ENCODE peak calls at places on chromosomes 7 and 10, in nine cellular contexts. W is adrenal gland, R is upper lobe of right lung, L is ovary, M is heart left ventricle, J is left ventricle myocardium inferior, T is bronchial epithelial cell, I is fibroblast of lung, S is PC-9. V is an unnamed sample.

GRCh38 chr10:54940418-54940817 is 139.4 kb upstream of the PCDH15 start:
- DNase-seq in W (no peak), R (no peak), L (no peak), M (no peak), J (no peak), T (no peak), I (peak; percentile 1), S (no peak), V (no peak)

GRCh38 chr7:90599892-90600555 is 3.9 kb downstream of the CDK14 start:
- DNase-seq in W (no peak), R (no peak), L (no peak), M (no peak), J (no peak), T (peak; percentile 42), I (peak; percentile 82), S (no peak), V (no peak)

GRCh38 chr10:122302315-122302714 is 31.2 kb downstream of the BTBD16 start:
- DNase-seq in W (no peak), R (no peak), L (no peak), M (no peak), J (no peak), T (no peak), I (no peak), S (no peak), V (no peak)

GRCh38 chr10:58704226-58705200 is 191.8 kb downstream of the BICC1 start:
- DNase-seq in W (no peak), R (no peak), L (no peak), M (no peak), J (no peak), T (peak; percentile 37), I (peak; percentile 34), S (no peak), V (no peak)

GRCh38 chr7:35823440-35823839 is 22.6 kb downstream of the SEPTIN7 start:
- DNase-seq in W (no peak), R (no peak), L (no peak), M (no peak), J (no peak), T (peak; percentile 60), I (no peak), S (no peak), V (no peak)

GRCh38 chr7:75795831-75796285 is 17.7 kb downstream of the CCL24 start:
- DNase-seq in W (peak; percentile 85), R (no peak), L (peak; percentile 75), M (peak; percentile 64), J (peak; percentile 63), T (no peak), I (peak; percentile 25), S (no peak), V (peak; percentile 18)

GRCh38 chr7:143979359-143979758 is 20.8 kb upstream of the OR6B1 start:
- DNase-seq in W (no peak), R (no peak), L (no peak), M (no peak), J (no peak), T (peak; percentile 63), I (peak; percentile 51), S (no peak), V (no peak)

GRCh38 chr7:234712-235553 is 42.6 kb downstream of the FAM20C start:
- DNase-seq in W (no peak), R (peak; percentile 87), L (peak; percentile 50), M (peak; percentile 61), J (peak; percentile 63), T (peak; percentile 27), I (peak; percentile 71), S (peak; percentile 90), V (peak; percentile 78)

GRCh38 chr10:24307696-24308476 is 98.9 kb downstream of the KIAA1217 start:
- DNase-seq in W (no peak), R (no peak), L (no peak), M (peak; percentile 40), J (peak; percentile 35), T (no peak), I (no peak), S (no peak), V (peak; percentile 70)

GRCh38 chr10:132010484-132010883 is 28.8 kb upstream of the BNIP3 start:
- DNase-seq in W (no peak), R (no peak), L (no peak), M (no peak), J (no peak), T (no peak), I (no peak), S (no peak), V (no peak)

GRCh38 chr7:27961255-27961654 is 219.3 kb downstream of the JAZF1 start:
- DNase-seq in W (no peak), R (no peak), L (no peak), M (no peak), J (no peak), T (peak; percentile 56), I (no peak), S (peak; percentile 60), V (no peak)

GRCh38 chr10:70649526-70649925 is 22.8 kb upstream of the ADAMTS14 start:
- DNase-seq in W (no peak), R (no peak), L (no peak), M (no peak), J (no peak), T (peak; percentile 96), I (peak; percentile 60), S (peak; percentile 55), V (no peak)

GRCh38 chr10:123583639-123584418 is 82.3 kb upstream of the GPR26 start:
- DNase-seq in W (peak; percentile 91), R (peak; percentile 90), L (peak; percentile 75), M (peak; percentile 79), J (peak; percentile 66), T (peak; percentile 50), I (peak; percentile 48), S (peak; percentile 36), V (peak; percentile 94)

GRCh38 chr10:17351506-17351905 is 102.9 kb downstream of the ST8SIA6 start:
- DNase-seq in W (no peak), R (no peak), L (no peak), M (no peak), J (no peak), T (no peak), I (no peak), S (no peak), V (no peak)

GRCh38 chr7:35596061-35596460 is 98.9 kb downstream of the HERPUD2 start:
- DNase-seq in W (no peak), R (no peak), L (no peak), M (peak; percentile 40), J (no peak), T (peak; percentile 20), I (peak; percentile 61), S (no peak), V (no peak)

GRCh38 chr7:155741805-155742204 is 70.5 kb downstream of the SHH start:
- DNase-seq in W (no peak), R (no peak), L (no peak), M (no peak), J (no peak), T (no peak), I (no peak), S (no peak), V (no peak)

GRCh38 chr10:5559642-5560141 is 34.9 kb downstream of the CALML3 start:
- DNase-seq in W (no peak), R (no peak), L (no peak), M (no peak), J (no peak), T (no peak), I (peak; percentile 63), S (no peak), V (no peak)

GRCh38 chr10:29323387-29323786 is 34.5 kb downstream of the LYZL1 start:
- DNase-seq in W (no peak), R (no peak), L (no peak), M (no peak), J (no peak), T (no peak), I (no peak), S (no peak), V (peak; percentile 55)

DNA sequence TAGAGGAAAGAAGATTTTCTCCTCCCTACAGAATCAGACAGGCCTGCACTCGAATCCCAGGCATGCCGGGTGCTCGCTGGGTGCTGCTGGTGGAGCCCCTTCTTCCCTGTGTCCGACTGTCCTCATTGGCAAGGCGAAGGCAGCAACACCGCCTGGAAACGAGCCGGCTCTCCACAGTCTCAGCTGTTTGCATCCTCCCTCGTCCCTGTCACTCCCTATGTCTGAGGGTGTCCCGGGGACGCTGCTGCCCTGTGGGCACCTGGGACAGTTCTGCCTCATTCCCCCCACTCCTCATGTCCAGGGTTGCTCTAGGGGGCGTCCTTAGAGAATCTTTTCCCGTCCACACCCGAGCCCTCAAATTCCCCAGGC is 31.6 kb upstream of the TMEM72 start:
- DNase-seq in W (no peak), R (no peak), L (no peak), M (no peak), J (no peak), T (no peak), I (no peak), S (no peak), V (no peak)
- H3K27me3 ChIP-seq in W (no peaks in the 10 kb centered on the region), R (no peaks in the 10 kb centered on the region), L (no peaks in the 10 kb centered on the region), M (no peaks in the 10 kb centered on the region), J (no peaks in the 10 kb centered on the region), T (no peaks in the 10 kb centered on the region), I (peaks cover 18% of the 10 kb centered on the region), S (peaks cover 67% of the 10 kb centered on the region), V (no peaks in the 10 kb centered on the region)

GRCh38 chr7:132124575-132124974 is 451.7 kb downstream of the PLXNA4 start:
- DNase-seq in W (no peak), R (no peak), L (no peak), M (no peak), J (no peak), T (peak; percentile 17), I (no peak), S (no peak), V (no peak)
- H3K27me3 ChIP-seq in W (no peaks in the 10 kb centered on the region), R (no peaks in the 10 kb centered on the region), L (no peaks in the 10 kb centered on the region), M (no peaks in the 10 kb centered on the region), J (no peaks in the 10 kb centered on the region), T (peaks cover 2% of the 10 kb centered on the region), I (no peaks in the 10 kb centered on the region), S (no peaks in the 10 kb centered on the region), V (no peaks in the 10 kb centered on the region)

DNA sequence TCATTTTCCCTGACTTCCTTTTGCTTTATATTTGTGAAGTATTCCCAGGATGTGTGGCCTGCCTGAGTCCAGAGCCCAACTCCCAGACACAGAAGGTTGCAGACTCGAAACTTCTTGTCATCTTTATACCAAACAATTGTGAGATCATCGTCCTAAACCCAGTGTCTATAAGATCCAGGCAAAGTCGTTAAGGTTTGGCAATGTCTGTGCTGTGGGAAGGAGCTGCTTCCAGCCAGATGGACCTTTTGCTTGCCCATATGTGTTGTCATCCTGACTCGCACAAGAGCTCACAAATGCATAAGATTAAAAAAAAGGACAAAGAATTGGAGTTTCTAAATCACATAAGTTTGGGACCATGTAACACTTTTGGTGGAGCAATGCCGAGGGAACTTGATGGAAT is 37.0 kb downstream of the WNT2 start:
- DNase-seq in W (no peak), R (no peak), L (no peak), M (no peak), J (no peak), T (no peak), I (no peak), S (no peak), V (no peak)
- H3K27me3 ChIP-seq in W (no peaks in the 10 kb centered on the region), R (no peaks in the 10 kb centered on the region), L (no peaks in the 10 kb centered on the region), M (no peaks in the 10 kb centered on the region), J (no peaks in the 10 kb centered on the region), T (no peaks in the 10 kb centered on the region), I (no peaks in the 10 kb centered on the region), S (no peaks in the 10 kb centered on the region), V (no peaks in the 10 kb centered on the region)

GRCh38 chr7:6533893-6534804 is 17.1 kb downstream of the GRID2IP start:
- DNase-seq in W (no peak), R (no peak), L (no peak), M (no peak), J (no peak), T (no peak), I (no peak), S (no peak), V (no peak)
- H3K27me3 ChIP-seq in W (peaks cover 35% of the 10 kb centered on the region), R (peaks cover 70% of the 10 kb centered on the region), L (no peaks in the 10 kb centered on the region), M (peaks cover 16% of the 10 kb centered on the region), J (peaks cover 100% of the 10 kb centered on the region), T (peaks cover 18% of the 10 kb centered on the region), I (peaks cover 15% of the 10 kb centered on the region), S (no peaks in the 10 kb centered on the region), V (peaks cover 12% of the 10 kb centered on the region)

V was measured in thyroid gland.